ENCODE peak calls at places on chromosome 18, in nine cellular contexts. Q is ovary, O is A549, V is GM12878, H is sigmoid colon, E is H1, X is tibial nerve, I is stomach, G is HepG2. Y is an unnamed sample.

GRCh38 chr18:40821596-40822243 is 1133.3 kb upstream of the PIK3C3 start:
- DNase-seq in H (no peak), G (no peak), V (no peak), X (no peak), Q (no peak), I (no peak), E (no peak), O (no peak), Y (no peak)

GRCh38 chr18:57430983-57431382 is 4.2 kb upstream of the ONECUT2 start:
- DNase-seq in V (no peak), G (no peak), E (no peak), X (no peak), Q (no peak), H (no peak), I (no peak), O (no peak), Y (no peak)

GRCh38 chr18:46148810-46149209 is 44.6 kb downstream of the HAUS1 start:
- DNase-seq in I (peak), V (no peak), G (peak), E (peak), X (peak), Q (no peak), O (peak), H (no peak), Y (no peak)

GRCh38 chr18:6598657-6599056 is 130.9 kb upstream of the ARHGAP28 start:
- DNase-seq in H (no peak), X (no peak), E (no peak), Q (no peak), O (no peak), I (no peak), V (no peak), G (no peak), Y (no peak)

GRCh38 chr18:26436176-26437031 is 111.9 kb downstream of the KCTD1 start:
- DNase-seq in Q (no peak), X (no peak), E (no peak), O (peak), H (no peak), G (peak), I (no peak), V (no peak), Y (no peak)

GRCh38 chr18:21602302-21602592 is 1.7 kb upstream of the ESCO1 start:
- DNase-seq in G (no peak), Q (no peak), O (no peak), X (no peak), I (no peak), H (no peak), E (no peak), V (no peak), Y (no peak)

GRCh38 chr18:37429768-37430167 is 135.8 kb downstream of the CELF4 start:
- DNase-seq in E (no peak), V (no peak), I (no peak), Q (no peak), H (no peak), O (no peak), G (no peak), X (no peak), Y (no peak)

GRCh38 chr18:48942554-48943261 is 8.1 kb downstream of the SMAD7 start:
- DNase-seq in X (no peak), H (no peak), I (peak), O (peak), G (peak), Q (no peak), E (no peak), V (no peak), Y (no peak)

GRCh38 chr18:25349131-25349925 is 2.6 kb downstream of the ZNF521 start:
- DNase-seq in X (no peak), V (no peak), E (no peak), I (no peak), O (no peak), Q (peak), G (no peak), H (peak), Y (peak)

GRCh38 chr18:2513616-2514015 is 57.7 kb downstream of the METTL4 start:
- DNase-seq in Q (no peak), X (no peak), G (no peak), E (no peak), H (no peak), I (no peak), O (no peak), V (no peak), Y (no peak)

GRCh38 chr18:54607213-54607934 is 16.3 kb downstream of the DYNAP start:
- DNase-seq in V (no peak), I (peak), H (no peak), Q (no peak), O (no peak), G (peak), E (peak), X (no peak), Y (no peak)

GRCh38 chr18:26046419-26047077 is 43.9 kb downstream of the SS18 start:
- DNase-seq in H (no peak), O (no peak), Q (no peak), I (no peak), G (no peak), V (no peak), E (no peak), X (no peak), Y (no peak)

GRCh38 chr18:56086786-56087185 is 498.8 kb upstream of the TCF4 start:
- DNase-seq in O (no peak), V (no peak), Q (peak), G (no peak), H (no peak), I (no peak), X (no peak), E (no peak), Y (no peak)

GRCh38 chr18:7559709-7560319 is 7.3 kb upstream of the PTPRM start:
- DNase-seq in O (no peak), Q (no peak), V (no peak), I (no peak), H (no peak), X (no peak), G (no peak), E (no peak), Y (no peak)

GRCh38 chr18:56727399-56727798 is 76.2 kb downstream of the WDR7 start:
- DNase-seq in H (no peak), G (no peak), O (no peak), V (no peak), Q (no peak), X (no peak), I (no peak), E (no peak), Y (no peak)

GRCh38 chr18:5982332-5982731 is 87.0 kb upstream of the TMEM200C start:
- DNase-seq in O (no peak), V (peak), Q (no peak), G (no peak), X (no peak), E (no peak), I (no peak), H (no peak), Y (no peak)

GRCh38 chr18:10453885-10454772 is at the start of gene APCDD1:
- DNase-seq in I (peak), O (peak), X (peak), G (peak), V (no peak), E (no peak), H (peak), Q (peak), Y (peak)

GRCh38 chr18:39796413-39796812 is 2158.6 kb upstream of the PIK3C3 start:
- DNase-seq in V (no peak), I (no peak), X (no peak), H (no peak), Q (no peak), G (peak), O (no peak), E (no peak), Y (no peak)

GRCh38 chr18:13577091-13577697 is 149.2 kb downstream of the FAM210A start:
- DNase-seq in O (no peak), H (no peak), V (peak), X (no peak), G (no peak), E (no peak), I (no peak), Q (no peak), Y (no peak)
- TF ChIP-seq POLR2A in O (no peak), H (no peak), V (peak), X (no peak), G (no peak), E (no peak), I (no peak), Q (no peak), Y (no peak)

GRCh38 chr18:35936951-35937350 is 35.5 kb upstream of the RMP24 start:
- DNase-seq in X (no peak), E (no peak), Q (no peak), O (no peak), I (no peak), G (no peak), H (no peak), V (no peak), Y (no peak)
- TF ChIP-seq EP300 in X (no peak), E (no peak), Q (no peak), O (no peak), I (no peak), G (no peak), H (no peak), V (no peak), Y (no peak)

GRCh38 chr18:74499633-74500032 is 3.5 kb downstream of the CNDP2 start:
- DNase-seq in E (no peak), V (peak), O (no peak), I (peak), X (peak), Q (peak), G (no peak), H (peak), Y (peak)
- TF ChIP-seq POLR2A in E (no peak), V (peak), O (no peak), I (no peak), X (no peak), Q (no peak), G (no peak), H (no peak), Y (no peak)

GRCh38 chr18:71370095-71370494 is 1081.2 kb downstream of the SOCS6 start:
- DNase-seq in H (no peak), O (no peak), Q (no peak), I (no peak), V (no peak), E (no peak), G (no peak), X (no peak), Y (no peak)
- TF ChIP-seq EP300 in H (no peak), O (no peak), Q (no peak), I (no peak), V (no peak), E (no peak), G (no peak), X (no peak), Y (no peak)

GRCh38 chr18:63078471-63078870 is 241.1 kb downstream of the BCL2 start:
- DNase-seq in V (peak), I (no peak), O (no peak), G (no peak), X (no peak), E (no peak), H (no peak), Q (no peak), Y (no peak)

GRCh38 chr18:63071566-63072175 is 247.9 kb downstream of the BCL2 start:
- DNase-seq in E (no peak), V (no peak), H (no peak), O (no peak), X (no peak), Q (no peak), I (no peak), G (no peak), Y (no peak)

GRCh38 chr18:63070750-63071502 is 248.6 kb downstream of the BCL2 start:
- DNase-seq in I (no peak), G (peak), Q (no peak), V (no peak), H (no peak), E (no peak), O (no peak), X (no peak), Y (no peak)

GRCh38 chr18:63073481-63073880 is 246.1 kb downstream of the BCL2 start:
- DNase-seq in G (peak), V (no peak), H (no peak), Q (no peak), O (no peak), I (no peak), X (no peak), E (no peak), Y (no peak)

DNA sequence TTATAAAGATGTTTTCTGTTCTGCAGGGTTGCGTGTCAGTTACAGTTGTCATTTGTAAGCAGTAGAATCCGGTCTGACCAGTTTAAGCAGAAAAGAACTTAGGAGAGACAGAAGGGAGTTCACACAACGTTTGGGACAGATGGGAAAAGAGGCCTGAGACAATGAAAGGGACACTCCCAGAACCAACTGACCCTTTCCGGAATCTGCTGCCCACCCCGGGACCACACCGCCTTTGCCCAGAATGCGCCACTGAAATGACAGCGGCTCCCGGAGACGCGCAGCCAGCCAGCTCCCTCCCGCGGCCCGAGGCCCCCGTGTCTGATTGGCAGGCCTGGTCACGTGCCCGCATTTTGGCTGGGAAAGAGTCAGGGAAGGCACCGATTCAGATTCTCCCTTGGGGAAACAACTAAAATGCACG is 244.6 kb downstream of the BCL2 start:
- DNase-seq in O (peak), X (peak), V (no peak), Q (peak), E (peak), I (peak), H (peak), G (peak), Y (peak)
- TF ChIP-seq POLR2A in O (no peak), X (no peak), V (peak), Q (no peak), E (peak), I (no peak), H (no peak), G (no peak), Y (no peak)

DNA sequence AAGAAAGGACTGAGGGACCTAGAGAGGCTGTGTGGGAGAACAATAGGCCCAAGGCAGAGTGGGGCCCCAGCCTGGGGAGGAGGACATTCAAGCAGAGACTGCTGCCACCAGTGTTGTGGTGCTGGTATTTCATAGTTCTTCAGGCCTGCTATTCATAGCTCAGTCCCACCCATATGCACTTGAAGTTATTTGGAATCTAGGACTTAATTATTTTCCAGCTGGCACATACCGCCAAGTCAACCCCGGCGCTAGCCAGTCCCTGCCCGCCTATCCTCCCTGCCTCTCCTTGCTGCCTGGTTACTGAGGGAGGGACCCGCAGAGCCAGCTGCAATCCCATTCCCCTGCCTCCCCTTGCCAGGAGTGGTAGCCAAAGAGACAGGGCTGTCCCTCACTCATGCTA is 141.2 kb downstream of the CABLES1 start:
- DNase-seq in O (no peak), V (no peak), G (no peak), Q (no peak), H (no peak), E (no peak), X (no peak), I (no peak), Y (no peak)
- TF ChIP-seq EP300 in O (no peak), V (no peak), G (no peak), Q (no peak), H (no peak), E (no peak), X (no peak), I (no peak), Y (no peak)

GRCh38 chr18:68660355-68661183 is 54.3 kb downstream of the TMX3 start:
- DNase-seq in V (no peak), I (no peak), X (no peak), O (peak), E (no peak), G (peak), Q (no peak), H (no peak), Y (no peak)
- TF ChIP-seq POLR2A in V (no peak), I (no peak), X (no peak), O (no peak), E (no peak), G (no peak), Q (no peak), H (no peak), Y (no peak)

GRCh38 chr18:77092104-77093066 is 40.2 kb downstream of the MBP start:
- DNase-seq in O (no peak), Q (no peak), V (no peak), I (no peak), E (no peak), H (no peak), X (no peak), G (no peak), Y (no peak)

GRCh38 chr18:77089796-77090285 is 42.7 kb downstream of the MBP start:
- DNase-seq in Q (no peak), O (no peak), X (no peak), I (no peak), H (no peak), V (no peak), E (no peak), G (no peak), Y (no peak)

GRCh38 chr18:77088977-77089795 is 43.4 kb downstream of the MBP start:
- DNase-seq in G (no peak), E (peak), I (peak), V (no peak), H (no peak), O (no peak), Q (no peak), X (no peak), Y (no peak)

GRCh38 chr18:77091366-77091765 is 41.2 kb downstream of the MBP start:
- DNase-seq in Q (no peak), I (no peak), H (no peak), E (no peak), O (no peak), G (no peak), V (no peak), X (no peak), Y (no peak)

DNA sequence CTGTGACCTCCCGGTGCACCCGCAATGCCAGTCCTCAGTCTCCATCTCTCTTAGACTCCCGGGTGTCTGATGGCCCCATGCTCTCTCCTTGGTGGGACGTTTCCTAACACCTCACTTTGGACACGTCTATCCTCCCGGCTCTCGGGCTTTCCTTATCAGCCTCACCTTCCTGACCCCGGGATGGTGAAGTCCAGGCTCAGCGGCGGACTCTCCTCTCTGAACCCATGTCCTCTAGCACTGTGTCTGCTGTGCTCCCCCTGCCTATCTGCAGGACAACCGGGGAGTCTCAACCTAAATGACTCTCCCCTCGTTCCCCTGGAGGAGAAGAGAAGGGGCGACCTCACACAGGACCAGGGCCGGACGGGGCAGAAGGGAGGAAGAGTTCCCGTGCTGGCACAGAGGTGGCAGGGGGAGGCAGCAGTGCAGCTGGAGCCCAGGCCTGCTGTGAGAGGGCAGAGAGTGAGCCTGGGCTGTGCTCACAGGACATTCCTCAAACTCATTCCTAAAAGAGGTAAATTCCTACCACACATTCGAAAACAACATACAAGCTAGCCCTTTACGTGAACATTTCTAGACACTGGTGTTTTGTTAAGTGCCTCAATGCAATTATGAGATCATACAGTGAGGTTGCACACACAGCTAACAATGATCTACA is 41.9 kb downstream of the MBP start:
- DNase-seq in X (no peak), G (no peak), E (no peak), V (no peak), I (no peak), O (no peak), H (no peak), Q (no peak), Y (no peak)
- TF ChIP-seq EP300 in X (no peak), G (no peak), E (no peak), V (no peak), I (no peak), O (no peak), H (no peak), Q (no peak), Y (no peak)

GRCh38 chr18:47151457-47151856 is 1.2 kb upstream of the HDHD2 start:
- DNase-seq in O (no peak), E (no peak), V (no peak), X (no peak), I (no peak), H (no peak), Q (no peak), G (no peak), Y (no peak)

GRCh38 chr18:47150824-47151366 is 595 bp upstream of the HDHD2 start:
- DNase-seq in O (no peak), H (no peak), V (no peak), X (no peak), G (peak), I (no peak), Q (peak), E (no peak), Y (peak)

GRCh38 chr18:47149457-47150028 is 757 bp downstream of the HDHD2 start:
- DNase-seq in Q (peak), E (no peak), I (no peak), G (peak), X (no peak), O (no peak), V (no peak), H (no peak), Y (no peak)

GRCh38 chr18:47150029-47150823 is at the start of gene HDHD2:
- DNase-seq in I (peak), H (peak), E (peak), O (peak), X (peak), G (peak), V (no peak), Q (peak), Y (peak)
- TF ChIP-seq POLR2A in I (peak), H (peak), E (peak), O (peak), X (peak), G (peak), V (peak), Q (peak), Y (peak)

GRCh38 chr18:44973282-44973681 is 292.6 kb downstream of the SETBP1 start:
- DNase-seq in V (no peak), H (no peak), E (no peak), X (no peak), O (no peak), Q (no peak), I (no peak), G (no peak), Y (no peak)
- TF ChIP-seq EP300 in V (no peak), H (no peak), E (no peak), X (no peak), O (no peak), Q (no peak), I (no peak), G (no peak), Y (no peak)

Y was measured in suprapubic skin.